ENCODE peak calls at places on chromosomes 5 and 9, in eight cellular contexts. One of them, this sample, is unnamed.

GRCh38 chr9:124149992-124150391 is 107.8 kb upstream of the NEK6 start:
- DNase-seq in progenitor cell of endocrine pancreas: no peak
- DNase-seq in thyroid gland: no peak
- DNase-seq in left ventricle myocardium inferior: no peak
- DNase-seq in Caco-2: no peak
- DNase-seq in choroid plexus epithelial cell: peak
- DNase-seq in heart right ventricle: no peak
- DNase-seq in lower leg skin: no peak
- DNase-seq in this sample: no peak

GRCh38 chr5:116942622-116943021 is 368.0 kb upstream of the SEMA6A start:
- DNase-seq in left ventricle myocardium inferior: no peak
- DNase-seq in progenitor cell of endocrine pancreas: no peak
- DNase-seq in choroid plexus epithelial cell: no peak
- DNase-seq in lower leg skin: no peak
- DNase-seq in Caco-2: no peak
- DNase-seq in heart right ventricle: no peak
- DNase-seq in thyroid gland: no peak
- DNase-seq in this sample: no peak

GRCh38 chr5:83974151-83974822 is 253.6 kb upstream of the HAPLN1 start:
- DNase-seq in choroid plexus epithelial cell: peak
- DNase-seq in lower leg skin: no peak
- DNase-seq in heart right ventricle: no peak
- DNase-seq in thyroid gland: peak
- DNase-seq in Caco-2: no peak
- DNase-seq in progenitor cell of endocrine pancreas: no peak
- DNase-seq in left ventricle myocardium inferior: no peak
- DNase-seq in this sample: no peak

GRCh38 chr9:75615284-75615683 is 275.2 kb upstream of the PCSK5 start:
- DNase-seq in thyroid gland: no peak
- DNase-seq in lower leg skin: no peak
- DNase-seq in heart right ventricle: no peak
- DNase-seq in progenitor cell of endocrine pancreas: no peak
- DNase-seq in Caco-2: no peak
- DNase-seq in left ventricle myocardium inferior: no peak
- DNase-seq in choroid plexus epithelial cell: no peak
- DNase-seq in this sample: no peak

GRCh38 chr5:57441557-57441956 is 41.1 kb downstream of the ACTBL2 start:
- DNase-seq in Caco-2: peak
- DNase-seq in progenitor cell of endocrine pancreas: no peak
- DNase-seq in left ventricle myocardium inferior: no peak
- DNase-seq in lower leg skin: no peak
- DNase-seq in choroid plexus epithelial cell: peak
- DNase-seq in heart right ventricle: no peak
- DNase-seq in thyroid gland: no peak
- DNase-seq in this sample: no peak

GRCh38 chr5:158390556-158390955 is 531.6 kb upstream of the CLINT1 start:
- DNase-seq in Caco-2: no peak
- DNase-seq in thyroid gland: no peak
- DNase-seq in lower leg skin: no peak
- DNase-seq in progenitor cell of endocrine pancreas: no peak
- DNase-seq in heart right ventricle: no peak
- DNase-seq in left ventricle myocardium inferior: no peak
- DNase-seq in choroid plexus epithelial cell: peak
- DNase-seq in this sample: no peak

GRCh38 chr5:17355585-17356346 is 138.3 kb downstream of the BASP1 start:
- DNase-seq in lower leg skin: no peak
- DNase-seq in thyroid gland: no peak
- DNase-seq in Caco-2: no peak
- DNase-seq in choroid plexus epithelial cell: peak
- DNase-seq in left ventricle myocardium inferior: no peak
- DNase-seq in heart right ventricle: no peak
- DNase-seq in progenitor cell of endocrine pancreas: no peak
- DNase-seq in this sample: no peak

GRCh38 chr5:157323107-157323706 is 57.3 kb downstream of the CYFIP2 start:
- DNase-seq in heart right ventricle: no peak
- DNase-seq in Caco-2: no peak
- DNase-seq in progenitor cell of endocrine pancreas: no peak
- DNase-seq in thyroid gland: no peak
- DNase-seq in left ventricle myocardium inferior: no peak
- DNase-seq in lower leg skin: no peak
- DNase-seq in choroid plexus epithelial cell: no peak
- DNase-seq in this sample: no peak

GRCh38 chr5:131679911-131680310 is 44.9 kb upstream of the RAPGEF6 start:
- DNase-seq in thyroid gland: no peak
- DNase-seq in left ventricle myocardium inferior: no peak
- DNase-seq in Caco-2: no peak
- DNase-seq in choroid plexus epithelial cell: peak
- DNase-seq in progenitor cell of endocrine pancreas: no peak
- DNase-seq in heart right ventricle: no peak
- DNase-seq in lower leg skin: no peak
- DNase-seq in this sample: no peak

GRCh38 chr9:95726756-95727155 is 148.7 kb upstream of the ERCC6L2 start:
- DNase-seq in left ventricle myocardium inferior: no peak
- DNase-seq in Caco-2: no peak
- DNase-seq in choroid plexus epithelial cell: peak
- DNase-seq in heart right ventricle: no peak
- DNase-seq in progenitor cell of endocrine pancreas: no peak
- DNase-seq in lower leg skin: no peak
- DNase-seq in thyroid gland: no peak
- DNase-seq in this sample: no peak

GRCh38 chr5:93092349-93093105 is 488.5 kb downstream of the NR2F1-AS1 start:
- DNase-seq in progenitor cell of endocrine pancreas: no peak
- DNase-seq in choroid plexus epithelial cell: peak
- DNase-seq in heart right ventricle: no peak
- DNase-seq in thyroid gland: no peak
- DNase-seq in lower leg skin: no peak
- DNase-seq in left ventricle myocardium inferior: no peak
- DNase-seq in Caco-2: no peak
- DNase-seq in this sample: no peak

GRCh38 chr9:121217609-121218292 is 16.1 kb upstream of the RAB14 start:
- DNase-seq in heart right ventricle: no peak
- DNase-seq in left ventricle myocardium inferior: no peak
- DNase-seq in progenitor cell of endocrine pancreas: no peak
- DNase-seq in choroid plexus epithelial cell: peak
- DNase-seq in thyroid gland: no peak
- DNase-seq in lower leg skin: no peak
- DNase-seq in Caco-2: no peak
- DNase-seq in this sample: no peak

GRCh38 chr9:97560154-97560553 is 58.7 kb downstream of the TMOD1 start:
- DNase-seq in Caco-2: no peak
- DNase-seq in choroid plexus epithelial cell: no peak
- DNase-seq in heart right ventricle: no peak
- DNase-seq in thyroid gland: no peak
- DNase-seq in lower leg skin: no peak
- DNase-seq in progenitor cell of endocrine pancreas: no peak
- DNase-seq in left ventricle myocardium inferior: no peak
- DNase-seq in this sample: no peak

GRCh38 chr5:37206733-37207132 is 42.4 kb downstream of the CPLANE1 start:
- DNase-seq in choroid plexus epithelial cell: peak
- DNase-seq in heart right ventricle: no peak
- DNase-seq in Caco-2: no peak
- DNase-seq in left ventricle myocardium inferior: no peak
- DNase-seq in lower leg skin: no peak
- DNase-seq in thyroid gland: no peak
- DNase-seq in progenitor cell of endocrine pancreas: no peak
- DNase-seq in this sample: no peak

GRCh38 chr5:154541553-154541952 is 63.5 kb upstream of the HAND1 start:
- DNase-seq in heart right ventricle: no peak
- DNase-seq in lower leg skin: no peak
- DNase-seq in progenitor cell of endocrine pancreas: no peak
- DNase-seq in left ventricle myocardium inferior: no peak
- DNase-seq in Caco-2: no peak
- DNase-seq in thyroid gland: no peak
- DNase-seq in choroid plexus epithelial cell: no peak
- DNase-seq in this sample: no peak

GRCh38 chr9:127905788-127906191 is 6.4 kb upstream of the ST6GALNAC6 start:
- DNase-seq in thyroid gland: peak
- DNase-seq in left ventricle myocardium inferior: no peak
- DNase-seq in heart right ventricle: no peak
- DNase-seq in progenitor cell of endocrine pancreas: no peak
- DNase-seq in lower leg skin: no peak
- DNase-seq in Caco-2: no peak
- DNase-seq in choroid plexus epithelial cell: no peak
- DNase-seq in this sample: no peak

GRCh38 chr5:137039939-137040515 is 459.1 kb downstream of the SPOCK1 start:
- DNase-seq in lower leg skin: no peak
- DNase-seq in progenitor cell of endocrine pancreas: no peak
- DNase-seq in left ventricle myocardium inferior: no peak
- DNase-seq in heart right ventricle: no peak
- DNase-seq in Caco-2: no peak
- DNase-seq in choroid plexus epithelial cell: no peak
- DNase-seq in thyroid gland: no peak
- DNase-seq in this sample: no peak

GRCh38 chr5:168174376-168174775 is 117.1 kb upstream of the WWC1 start:
- DNase-seq in progenitor cell of endocrine pancreas: no peak
- DNase-seq in choroid plexus epithelial cell: no peak
- DNase-seq in lower leg skin: no peak
- DNase-seq in thyroid gland: peak
- DNase-seq in left ventricle myocardium inferior: no peak
- DNase-seq in Caco-2: no peak
- DNase-seq in heart right ventricle: no peak
- DNase-seq in this sample: no peak

GRCh38 chr9:71760901-71761300 is 7.4 kb downstream of the CEMIP2 start:
- DNase-seq in choroid plexus epithelial cell: no peak
- DNase-seq in left ventricle myocardium inferior: no peak
- DNase-seq in lower leg skin: no peak
- DNase-seq in thyroid gland: no peak
- DNase-seq in Caco-2: no peak
- DNase-seq in heart right ventricle: no peak
- DNase-seq in progenitor cell of endocrine pancreas: no peak
- DNase-seq in this sample: peak

GRCh38 chr9:89278997-89279739 is 31.8 kb upstream of the CKS2 start:
- DNase-seq in heart right ventricle: no peak
- DNase-seq in thyroid gland: no peak
- DNase-seq in Caco-2: no peak
- DNase-seq in choroid plexus epithelial cell: peak
- DNase-seq in progenitor cell of endocrine pancreas: no peak
- DNase-seq in lower leg skin: no peak
- DNase-seq in left ventricle myocardium inferior: no peak
- DNase-seq in this sample: peak

GRCh38 chr5:113487411-113487778 is 858 bp downstream of the MCC start:
- DNase-seq in choroid plexus epithelial cell: peak
- DNase-seq in left ventricle myocardium inferior: no peak
- DNase-seq in Caco-2: no peak
- DNase-seq in heart right ventricle: no peak
- DNase-seq in lower leg skin: no peak
- DNase-seq in progenitor cell of endocrine pancreas: peak
- DNase-seq in thyroid gland: peak
- DNase-seq in this sample: peak

DNA sequence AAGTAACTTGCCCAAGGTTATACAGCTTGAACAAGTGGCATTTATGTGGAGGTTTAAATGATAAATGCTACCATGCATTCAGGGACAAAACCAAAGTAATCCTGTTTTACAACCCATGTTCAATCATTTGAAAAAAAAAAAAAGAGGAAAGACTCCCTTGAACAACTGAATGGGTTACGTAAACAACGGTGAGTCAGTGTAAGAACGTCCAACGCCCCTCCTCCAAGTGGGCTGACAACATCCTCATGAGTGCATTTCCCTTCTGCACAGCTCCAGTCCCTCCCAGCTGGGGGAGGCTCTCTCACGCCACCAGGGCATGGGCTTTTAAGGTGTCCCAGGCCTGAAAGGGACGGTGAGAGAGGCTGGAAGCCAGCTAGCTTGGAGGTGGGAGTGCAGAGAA is 90.0 kb downstream of the PRRT1B start:
- DNase-seq in thyroid gland: peak
- DNase-seq in choroid plexus epithelial cell: peak
- DNase-seq in Caco-2: peak
- DNase-seq in left ventricle myocardium inferior: peak
- DNase-seq in progenitor cell of endocrine pancreas: peak
- DNase-seq in lower leg skin: peak
- DNase-seq in heart right ventricle: peak
- DNase-seq in this sample: no peak
- TF ChIP-seq CTCF in thyroid gland: peak
- TF ChIP-seq CTCF in choroid plexus epithelial cell: peak
- TF ChIP-seq CTCF in Caco-2: peak
- TF ChIP-seq CTCF in left ventricle myocardium inferior: peak
- TF ChIP-seq CTCF in progenitor cell of endocrine pancreas: no peak
- TF ChIP-seq CTCF in lower leg skin: no peak
- TF ChIP-seq CTCF in heart right ventricle: no peak
- TF ChIP-seq CTCF in this sample: no peak

GRCh38 chr9:98708103-98708932 is 417 bp downstream of the GABBR2 start:
- DNase-seq in lower leg skin: no peak
- DNase-seq in progenitor cell of endocrine pancreas: no peak
- DNase-seq in thyroid gland: no peak
- DNase-seq in heart right ventricle: no peak
- DNase-seq in left ventricle myocardium inferior: no peak
- DNase-seq in choroid plexus epithelial cell: no peak
- DNase-seq in Caco-2: no peak
- DNase-seq in this sample: no peak
- TF ChIP-seq CTCF in lower leg skin: no peak
- TF ChIP-seq CTCF in progenitor cell of endocrine pancreas: no peak
- TF ChIP-seq CTCF in thyroid gland: no peak
- TF ChIP-seq CTCF in heart right ventricle: no peak
- TF ChIP-seq CTCF in left ventricle myocardium inferior: no peak
- TF ChIP-seq CTCF in choroid plexus epithelial cell: no peak
- TF ChIP-seq CTCF in Caco-2: no peak
- TF ChIP-seq CTCF in this sample: no peak

GRCh38 chr5:73437126-73438047 is 11.2 kb downstream of the FOXD1 start:
- DNase-seq in progenitor cell of endocrine pancreas: peak
- DNase-seq in heart right ventricle: peak
- DNase-seq in thyroid gland: no peak
- DNase-seq in choroid plexus epithelial cell: peak
- DNase-seq in Caco-2: peak
- DNase-seq in lower leg skin: no peak
- DNase-seq in left ventricle myocardium inferior: no peak
- DNase-seq in this sample: peak
- TF ChIP-seq CTCF in progenitor cell of endocrine pancreas: peak
- TF ChIP-seq CTCF in heart right ventricle: no peak
- TF ChIP-seq CTCF in thyroid gland: no peak
- TF ChIP-seq CTCF in choroid plexus epithelial cell: peak
- TF ChIP-seq CTCF in Caco-2: peak
- TF ChIP-seq CTCF in lower leg skin: no peak
- TF ChIP-seq CTCF in left ventricle myocardium inferior: no peak
- TF ChIP-seq CTCF in this sample: peak

GRCh38 chr9:35488566-35489312 is 1.2 kb upstream of the RUSC2 start:
- DNase-seq in Caco-2: peak
- DNase-seq in choroid plexus epithelial cell: no peak
- DNase-seq in progenitor cell of endocrine pancreas: no peak
- DNase-seq in thyroid gland: no peak
- DNase-seq in lower leg skin: no peak
- DNase-seq in heart right ventricle: no peak
- DNase-seq in left ventricle myocardium inferior: no peak
- DNase-seq in this sample: no peak

GRCh38 chr9:35488019-35488418 is 1.9 kb upstream of the RUSC2 start:
- DNase-seq in choroid plexus epithelial cell: no peak
- DNase-seq in left ventricle myocardium inferior: no peak
- DNase-seq in thyroid gland: no peak
- DNase-seq in progenitor cell of endocrine pancreas: no peak
- DNase-seq in lower leg skin: no peak
- DNase-seq in heart right ventricle: no peak
- DNase-seq in Caco-2: no peak
- DNase-seq in this sample: no peak

GRCh38 chr9:35490910-35491465 is 1.1 kb downstream of the RUSC2 start:
- DNase-seq in lower leg skin: no peak
- DNase-seq in left ventricle myocardium inferior: no peak
- DNase-seq in heart right ventricle: no peak
- DNase-seq in progenitor cell of endocrine pancreas: no peak
- DNase-seq in thyroid gland: no peak
- DNase-seq in Caco-2: no peak
- DNase-seq in choroid plexus epithelial cell: peak
- DNase-seq in this sample: no peak

GRCh38 chr9:35490155-35490909 is 421 bp downstream of the RUSC2 start:
- DNase-seq in thyroid gland: peak
- DNase-seq in choroid plexus epithelial cell: no peak
- DNase-seq in progenitor cell of endocrine pancreas: peak
- DNase-seq in left ventricle myocardium inferior: peak
- DNase-seq in heart right ventricle: peak
- DNase-seq in Caco-2: no peak
- DNase-seq in lower leg skin: peak
- DNase-seq in this sample: peak

GRCh38 chr9:35489313-35490154 is at the start of gene RUSC2:
- DNase-seq in heart right ventricle: peak
- DNase-seq in left ventricle myocardium inferior: peak
- DNase-seq in Caco-2: peak
- DNase-seq in choroid plexus epithelial cell: peak
- DNase-seq in thyroid gland: peak
- DNase-seq in progenitor cell of endocrine pancreas: peak
- DNase-seq in lower leg skin: peak
- DNase-seq in this sample: peak
- TF ChIP-seq CTCF in heart right ventricle: peak
- TF ChIP-seq CTCF in left ventricle myocardium inferior: peak
- TF ChIP-seq CTCF in Caco-2: peak
- TF ChIP-seq CTCF in choroid plexus epithelial cell: peak
- TF ChIP-seq CTCF in thyroid gland: peak
- TF ChIP-seq CTCF in progenitor cell of endocrine pancreas: peak
- TF ChIP-seq CTCF in lower leg skin: no peak
- TF ChIP-seq CTCF in this sample: peak

This sample was measured in neural crest cell.